ENCODE peak calls at places on chromosomes 11 and 22, in six cellular contexts. F is kidney, N is lower lobe of right lung, B is AG04449, X is epithelial cell of esophagus, J is stomach. P is an unnamed sample.

GRCh38 chr11:16985297-16985696 is 28.9 kb downstream of the PLEKHA7 start:
- DNase-seq in F (no peak), N (peak; percentile 63), B (no peak), X (no peak), J (peak; percentile 51), P (no peak)

GRCh38 chr11:1876361-1877063 is 15.2 kb downstream of the PRR33 start:
- DNase-seq in F (peak; percentile 81), N (peak; percentile 52), B (no peak), X (peak; percentile 46), J (peak; percentile 47), P (no peak)

GRCh38 chr11:45949992-45950407 is 27.5 kb downstream of the LARGE2 start:
- DNase-seq in F (no peak), N (no peak), B (no peak), X (no peak), J (no peak), P (no peak)

GRCh38 chr11:45141171-45141570 is 5.3 kb upstream of the PRDM11 start:
- DNase-seq in F (no peak), N (no peak), B (no peak), X (no peak), J (no peak), P (no peak)

GRCh38 chr11:16296243-16296642 is 60.1 kb downstream of the SOX6 start:
- DNase-seq in F (no peak), N (no peak), B (no peak), X (no peak), J (no peak), P (no peak)

GRCh38 chr11:93559681-93560080 is 16.5 kb upstream of the SMCO4 start:
- DNase-seq in F (no peak), N (no peak), B (no peak), X (no peak), J (no peak), P (no peak)

GRCh38 chr22:29375436-29376076 is 12.8 kb downstream of the AP1B1 start:
- DNase-seq in F (no peak), N (no peak), B (no peak), X (peak; percentile 25), J (no peak), P (no peak)

GRCh38 chr11:108693852-108694251 is 29.0 kb downstream of the DDX10 start:
- DNase-seq in F (no peak), N (no peak), B (no peak), X (peak; percentile 76), J (no peak), P (no peak)

GRCh38 chr22:49889071-49889470 is 29.2 kb downstream of the ALG12 start:
- DNase-seq in F (no peak), N (no peak), B (no peak), X (no peak), J (no peak), P (no peak)

GRCh38 chr22:29079218-29079901 is 6.5 kb downstream of the KREMEN1 start:
- DNase-seq in F (no peak), N (no peak), B (no peak), X (no peak), J (no peak), P (peak; percentile 68)

GRCh38 chr22:36745301-36745995 is 30.5 kb downstream of the IFT27 start:
- DNase-seq in F (peak; percentile 51), N (peak; percentile 6), B (no peak), X (peak; percentile 60), J (no peak), P (no peak)

GRCh38 chr11:10993640-10994039 is 135.8 kb upstream of the ZBED5 start:
- DNase-seq in F (no peak), N (no peak), B (no peak), X (no peak), J (no peak), P (no peak)

GRCh38 chr11:10990160-10990559 is 132.3 kb upstream of the ZBED5 start:
- DNase-seq in F (no peak), N (no peak), B (no peak), X (peak; percentile 10), J (no peak), P (no peak)

GRCh38 chr11:10990637-10991036 is 132.8 kb upstream of the ZBED5 start:
- DNase-seq in F (no peak), N (no peak), B (no peak), X (peak; percentile 32), J (no peak), P (no peak)

GRCh38 chr11:10993186-10993585 is 135.3 kb upstream of the ZBED5 start:
- DNase-seq in F (no peak), N (no peak), B (no peak), X (peak; percentile 23), J (no peak), P (no peak)

DNA sequence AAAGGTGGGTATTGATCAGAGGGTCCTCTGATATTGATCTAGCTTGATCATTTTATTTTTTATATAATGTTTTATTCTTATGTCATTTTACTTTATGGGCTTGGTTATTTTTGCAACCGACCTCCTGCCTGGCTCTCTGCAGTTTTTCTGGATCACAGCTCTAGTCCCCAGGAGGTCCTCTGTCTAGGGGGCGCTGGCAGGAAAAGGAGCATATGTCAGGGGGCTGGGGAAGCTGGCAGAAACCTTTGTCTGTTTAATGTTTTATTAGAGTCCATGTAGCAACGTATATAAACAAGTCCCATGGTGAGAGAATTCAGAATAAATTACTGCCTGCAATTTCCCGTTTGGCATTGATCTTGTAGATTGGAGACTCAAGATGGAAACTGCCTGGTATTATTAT is 133.5 kb upstream of the ZBED5 start:
- DNase-seq in F (no peak), N (no peak), B (no peak), X (no peak), J (no peak), P (no peak)
- H3K4me3 ChIP-seq in F (no peak overlapping the region), N (no peak overlapping the region), B (no peak overlapping the region), X (no peak overlapping the region), J (no peak overlapping the region), P (no peak overlapping the region)

DNA sequence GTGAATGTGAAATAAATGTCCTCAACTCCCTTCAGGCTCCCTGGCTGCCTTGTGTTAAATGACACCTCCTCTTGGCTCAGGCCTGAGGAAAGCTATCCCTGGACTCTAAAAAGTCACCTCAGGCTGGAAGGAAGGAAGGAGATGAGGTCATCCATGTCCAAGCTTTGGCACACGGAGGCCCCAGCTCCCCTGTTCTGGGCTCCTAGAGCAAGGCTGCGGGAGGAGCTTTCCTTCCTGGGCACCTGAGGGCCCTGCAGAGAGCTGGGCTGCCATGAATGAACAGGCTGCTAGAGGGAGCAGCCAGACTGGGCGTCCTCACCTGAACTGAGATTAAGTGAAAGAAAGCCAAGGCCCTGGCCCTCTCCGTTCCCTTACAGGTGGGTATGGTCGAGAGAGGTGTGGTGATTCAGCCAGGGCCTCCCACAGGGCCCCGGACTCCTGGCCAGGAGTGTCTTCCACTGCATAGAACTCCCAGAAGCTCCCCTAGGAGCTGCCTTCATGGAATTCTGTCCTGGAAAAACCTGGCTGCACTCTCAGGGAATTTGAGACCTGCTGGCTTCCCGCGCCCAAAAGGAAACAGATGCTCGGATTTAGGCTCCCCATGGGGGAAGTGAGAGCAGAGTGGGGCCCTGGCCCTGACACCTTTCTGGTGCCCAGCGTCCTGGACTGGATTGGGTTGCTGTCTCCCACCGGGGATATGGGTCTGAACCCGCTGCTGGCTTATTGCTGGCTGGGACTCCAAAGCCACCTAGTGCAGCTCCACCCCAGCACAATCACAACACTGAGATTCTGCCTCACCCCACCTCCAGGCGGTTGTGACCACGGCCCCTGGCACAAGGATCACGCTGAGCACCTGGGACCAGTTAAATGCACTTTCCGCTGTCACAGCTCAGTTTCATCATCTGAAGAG is 22.2 kb downstream of the MYBPC3 start:
- DNase-seq in F (no peak), N (peak; percentile 40), B (no peak), X (peak; percentile 11), J (peak; percentile 64), P (no peak)
- H3K4me3 ChIP-seq in F (no peak overlapping the region), N (no peak overlapping the region), B (no peak overlapping the region), X (no peak overlapping the region), J (no peak overlapping the region), P (no peak overlapping the region)

GRCh38 chr22:20563941-20564371 is 56.5 kb downstream of the MED15 start:
- DNase-seq in F (no peak), N (no peak), B (no peak), X (no peak), J (no peak), P (no peak)
- H3K4me3 ChIP-seq in F (no peak overlapping the region), N (no peak overlapping the region), B (no peak overlapping the region), X (no peak overlapping the region), J (no peak overlapping the region), P (no peak overlapping the region)

DNA sequence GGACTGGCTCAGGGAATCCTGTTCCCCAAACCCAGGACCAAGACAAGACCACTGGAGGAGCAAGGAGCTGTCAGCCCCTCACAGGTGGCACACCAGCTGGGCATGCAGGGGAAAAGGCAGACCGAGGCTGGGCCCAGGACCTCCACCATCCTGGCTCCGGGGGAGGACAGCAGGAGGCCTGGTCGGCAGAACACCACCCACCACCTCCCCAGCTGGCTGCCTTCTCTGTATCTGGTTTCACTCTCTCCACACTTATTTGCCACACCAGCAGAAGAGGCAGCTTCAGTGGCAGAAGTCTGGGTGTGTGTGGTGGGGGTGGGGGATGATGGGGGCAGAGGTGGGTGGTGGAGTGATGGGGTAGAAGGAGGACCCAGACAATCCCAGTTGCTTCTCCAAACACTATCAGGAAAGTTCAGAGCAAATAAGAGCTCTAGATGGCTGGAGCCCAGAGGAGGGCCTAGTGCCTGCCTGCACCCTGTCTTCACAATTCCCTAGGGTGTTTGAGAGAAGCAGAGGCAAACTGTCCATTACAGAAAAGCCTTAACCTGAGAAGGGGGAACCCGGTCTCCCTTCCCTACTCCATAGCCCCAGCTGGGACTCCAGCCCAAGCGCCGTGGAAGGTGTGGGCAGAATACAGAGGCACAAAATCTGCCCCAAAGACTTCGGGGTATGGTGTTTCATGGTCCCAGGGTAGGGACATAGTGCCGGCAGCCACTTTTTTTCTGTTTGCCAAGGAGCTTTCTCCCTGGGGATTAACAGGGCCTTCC is 52.0 kb upstream of the CDON start:
- DNase-seq in F (no peak), N (no peak), B (no peak), X (no peak), J (no peak), P (no peak)
- H3K4me3 ChIP-seq in F (no peak overlapping the region), N (no peak overlapping the region), B (no peak overlapping the region), X (no peak overlapping the region), J (no peak overlapping the region), P (no peak overlapping the region)